ENCODE peak calls at places on chromosomes 4 and X, in five cellular contexts. Q, F, R, O and S are unnamed samples.
A peak's percentile ranks its signal among the peaks of the same experiment; 100 is the strongest.

GRCh38 chr4:127604949-127605709 is 27.6 kb upstream of the INTU start:
- DNase-seq in F (peak; percentile 52), Q (no peak), O (no peak), R (no peak), S (peak; percentile 31)

GRCh38 chrX:21427086-21427485 is 52.9 kb downstream of the CNKSR2 start:
- DNase-seq in Q (no peak), R (no peak), O (no peak), F (no peak), S (no peak)

GRCh38 chrX:41913476-41913875 is 9.9 kb downstream of the CASK start:
- DNase-seq in O (no peak), Q (no peak), R (no peak), F (no peak), S (no peak)

GRCh38 chr4:22635692-22636091 is 57.0 kb upstream of the GBA3 start:
- DNase-seq in Q (no peak), O (no peak), F (no peak), R (no peak), S (no peak)

GRCh38 chr4:102474736-102475504 is 26.2 kb upstream of the NFKB1 start:
- DNase-seq in O (no peak), F (peak; percentile 54), Q (no peak), R (no peak), S (no peak)

GRCh38 chrX:18931972-18932371 is 51.9 kb downstream of the PHKA2 start:
- DNase-seq in Q (no peak), F (peak; percentile 20), R (no peak), O (no peak), S (no peak)

GRCh38 chr4:10117424-10118354 is 1.1 kb upstream of the WDR1 start:
- DNase-seq in Q (no peak), O (peak; percentile 75), R (no peak), F (no peak), S (peak; percentile 52)

GRCh38 chr4:15659768-15660394 is 4.7 kb upstream of the FBXL5 start:
- DNase-seq in O (no peak), R (no peak), F (peak; percentile 90), Q (no peak), S (no peak)

GRCh38 chr4:6338175-6338950 is 68.7 kb downstream of the WFS1 start:
- DNase-seq in R (no peak), Q (no peak), F (no peak), O (no peak), S (no peak)

GRCh38 chr4:168737441-168738176 is 240.8 kb downstream of the PALLD start:
- DNase-seq in R (no peak), Q (no peak), O (no peak), F (no peak), S (no peak)

GRCh38 chr4:8695237-8696219 is 103.0 kb downstream of the CPZ start:
- DNase-seq in F (no peak), R (no peak), Q (peak; percentile 24), O (peak; percentile 43), S (no peak)

GRCh38 chr4:156169011-156169410 is 215.3 kb upstream of the CTSO start:
- DNase-seq in R (peak; percentile 17), O (no peak), Q (peak; percentile 43), F (peak; percentile 73), S (peak; percentile 11)

GRCh38 chr4:122652379-122652778 is 31.5 kb upstream of the IL21 start:
- DNase-seq in R (no peak), O (no peak), Q (no peak), F (peak; percentile 73), S (peak; percentile 45)

GRCh38 chrX:71941145-71941544 is 30.5 kb downstream of the NHSL2 start:
- DNase-seq in Q (no peak), O (no peak), R (no peak), F (no peak), S (no peak)

GRCh38 chr4:144338834-144339233 is 198.3 kb upstream of the GYPA start:
- DNase-seq in R (no peak), Q (no peak), F (no peak), O (no peak), S (no peak)

GRCh38 chr4:144903953-144904711 is 193.9 kb downstream of the ANAPC10 start:
- DNase-seq in O (no peak), R (no peak), F (peak; percentile 47), Q (no peak), S (no peak)

GRCh38 chr4:116702949-116703348 is 382.4 kb downstream of the TRAM1L1 start:
- DNase-seq in F (peak; percentile 4), Q (no peak), O (no peak), R (no peak), S (no peak)

GRCh38 chr4:160835789-160836188 is 1328.0 kb downstream of the FSTL5 start:
- DNase-seq in Q (no peak), R (no peak), O (no peak), F (peak; percentile 88), S (no peak)

GRCh38 chr4:70632028-70632427 is 3.5 kb downstream of the ENAM start:
- DNase-seq in R (no peak), O (no peak), F (peak; percentile 44), Q (no peak), S (no peak)

GRCh38 chrX:132842839-132843238 is 115.6 kb downstream of the HS6ST2 start:
- DNase-seq in O (no peak), Q (no peak), R (no peak), F (no peak), S (no peak)
- TF ChIP-seq CTCF in O (no peak), Q (no peak), R (no peak), F (no peak), S (no peak)

GRCh38 chrX:68018248-68019203 is 414.8 kb downstream of the OPHN1 start:
- DNase-seq in O (no peak), Q (no peak), F (peak; percentile 33), R (no peak), S (no peak)
- TF ChIP-seq CTCF in O (no peak), Q (no peak), F (peak; percentile 49), R (peak; percentile 4), S (peak; percentile 23)

DNA sequence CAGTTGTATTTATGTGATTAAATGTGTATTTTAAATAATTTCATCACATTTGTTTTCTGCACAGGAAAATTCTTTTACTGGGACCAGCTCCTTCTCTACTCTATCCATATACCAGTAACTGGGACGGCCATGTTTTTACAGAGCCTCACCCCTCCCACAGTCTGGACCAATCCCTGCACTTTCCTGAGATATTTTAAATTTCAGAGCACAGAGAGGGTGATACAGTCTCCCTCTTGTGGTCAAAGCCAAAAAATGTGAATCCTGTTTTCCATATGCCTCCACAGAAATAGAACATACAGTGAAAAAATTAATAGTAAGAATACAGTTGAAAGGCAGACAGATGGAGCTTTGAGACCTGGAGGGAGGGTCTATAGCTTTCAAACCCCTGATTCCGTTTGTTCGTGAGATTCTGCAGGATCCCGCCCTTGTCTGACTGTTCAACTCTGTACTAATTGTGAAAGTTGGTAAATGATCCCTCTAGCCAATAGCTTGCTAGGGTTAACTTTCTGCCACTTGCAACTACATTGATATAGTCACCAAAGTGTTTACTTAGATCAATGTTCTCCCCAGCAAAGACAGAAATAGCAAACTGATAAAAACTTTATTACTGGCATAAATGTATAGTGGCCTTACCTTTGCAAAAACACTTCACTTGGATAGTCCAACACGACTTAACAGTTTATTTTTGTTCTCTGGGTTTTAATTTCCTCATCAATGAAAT is 172.2 kb downstream of the PPARGC1A start:
- DNase-seq in Q (no peak), O (no peak), R (no peak), F (peak; percentile 31), S (peak; percentile 27)
- TF ChIP-seq CTCF in Q (peak; percentile 54), O (no peak), R (peak; percentile 52), F (peak; percentile 55), S (no peak)

DNA sequence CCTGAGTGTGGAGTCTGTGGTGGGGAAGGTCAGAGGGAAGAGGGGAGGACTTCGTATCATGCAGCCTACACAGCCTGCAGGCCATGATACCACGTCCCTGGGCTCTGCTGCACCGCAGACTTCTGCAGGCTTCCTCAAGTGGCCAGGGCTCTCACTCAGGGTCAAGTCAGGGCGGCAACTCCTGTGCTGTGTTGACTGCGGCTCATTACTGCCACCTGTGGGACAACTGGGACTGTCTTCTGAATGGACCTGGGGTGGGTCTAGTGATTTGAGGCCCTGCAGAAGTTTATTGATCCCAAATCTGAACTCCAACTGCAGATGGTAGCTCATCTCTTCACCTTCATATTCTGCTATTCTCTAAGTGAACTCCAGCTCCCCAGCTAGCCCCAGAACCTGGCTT is 167.1 kb downstream of the NSUN7 start:
- DNase-seq in F (peak; percentile 27), O (peak; percentile 79), Q (no peak), R (peak; percentile 38), S (peak; percentile 61)
- TF ChIP-seq CTCF in F (peak; percentile 31), O (peak; percentile 45), Q (no peak), R (peak; percentile 48), S (peak; percentile 70)

DNA sequence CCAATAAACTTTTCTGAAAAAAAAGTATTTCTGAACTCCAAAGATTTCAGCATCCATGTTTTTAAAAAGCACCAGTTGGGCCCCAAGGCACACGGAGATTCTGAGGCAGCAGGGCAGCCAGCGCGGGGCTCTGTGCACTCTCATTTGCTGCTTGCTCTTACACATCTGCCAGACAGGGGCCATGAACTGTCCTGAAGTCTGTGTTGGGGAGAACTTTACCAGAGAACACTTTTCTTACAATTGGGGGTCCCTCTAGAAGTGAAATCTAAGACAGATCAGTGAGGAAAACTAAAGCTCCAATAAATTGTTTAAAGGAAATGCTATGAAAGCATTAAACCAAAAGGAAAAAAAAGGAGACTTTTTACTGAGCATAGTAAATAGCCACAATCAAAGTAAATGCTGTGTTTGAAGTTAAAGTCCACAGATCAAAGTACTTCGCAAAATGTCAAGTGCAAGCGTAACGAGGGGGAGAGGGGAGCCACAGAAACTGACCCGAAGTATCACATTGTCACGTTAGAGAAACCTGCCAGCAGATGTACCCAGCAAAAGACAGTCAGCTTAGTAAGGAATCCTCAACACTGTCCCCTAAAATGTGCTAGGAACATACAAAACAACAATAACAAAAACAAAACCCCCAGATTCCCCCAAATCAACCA is 37.8 kb downstream of the SORBS2 start:
- DNase-seq in Q (no peak), R (no peak), O (no peak), F (no peak), S (no peak)
- TF ChIP-seq CTCF in Q (no peak), R (no peak), O (no peak), F (no peak), S (no peak)

DNA sequence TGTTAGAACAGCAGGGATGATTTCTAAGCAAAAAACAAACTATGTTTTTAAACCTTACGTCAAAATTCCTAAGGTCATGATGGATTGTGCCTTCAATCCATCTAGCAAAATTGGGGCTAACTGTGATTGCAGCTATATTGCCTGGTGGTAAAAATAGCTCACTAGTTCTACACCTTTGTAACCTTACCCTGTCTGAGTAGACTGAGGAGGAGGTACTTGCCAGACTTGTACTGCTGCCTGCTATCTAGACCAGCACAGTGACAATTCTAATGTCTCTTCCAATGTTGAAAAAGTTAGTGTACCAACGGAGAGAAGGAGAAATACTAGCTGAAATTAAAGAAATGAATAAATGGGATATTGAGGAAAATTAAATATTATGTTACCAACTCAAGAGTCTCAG is 30.3 kb downstream of the ATP11C start:
- DNase-seq in O (no peak), R (no peak), F (no peak), Q (no peak), S (no peak)
- TF ChIP-seq CTCF in O (no peak), R (no peak), F (no peak), Q (no peak), S (no peak)